ENCODE peak calls at places on chromosome 21, in five cellular contexts. Y is psoas muscle, O is epithelial cell of esophagus, W is cardiac muscle cell, J is heart left ventricle. U is an unnamed sample.

GRCh38 chr21:44947111-44947929 is 7.5 kb downstream of the SLX9 start:
- DNase-seq in Y (peak), O (peak), W (no peak), J (no peak), U (no peak)

GRCh38 chr21:39867198-39867650 is at the start of gene PCP4:
- DNase-seq in Y (no peak), O (peak), W (peak), J (peak), U (no peak)

GRCh38 chr21:44846485-44847260 is 26.8 kb downstream of the PTTG1IP start:
- DNase-seq in Y (peak), O (peak), W (no peak), J (no peak), U (peak)

GRCh38 chr21:15732290-15732995 is 2.7 kb downstream of the USP25 start:
- DNase-seq in Y (no peak), O (peak), W (no peak), J (no peak), U (no peak)

GRCh38 chr21:33348728-33349127 is 24.0 kb downstream of the IFNAR1 start:
- DNase-seq in Y (no peak), O (no peak), W (no peak), J (no peak), U (no peak)

GRCh38 chr21:15430577-15430976 is 299.2 kb upstream of the USP25 start:
- DNase-seq in Y (no peak), O (no peak), W (no peak), J (peak), U (peak)

GRCh38 chr21:38306833-38307232 is 50.0 kb downstream of the KCNJ15 start:
- DNase-seq in Y (no peak), O (peak), W (no peak), J (no peak), U (peak)

GRCh38 chr21:44710294-44710665 is 1.1 kb downstream of the TSPEAR start:
- DNase-seq in Y (peak), O (peak), W (no peak), J (no peak), U (no peak)

GRCh38 chr21:38869196-38869595 is 63.5 kb downstream of the ETS2 start:
- DNase-seq in Y (no peak), O (no peak), W (no peak), J (no peak), U (no peak)

GRCh38 chr21:44706706-44707615 is 4.4 kb downstream of the TSPEAR start:
- DNase-seq in Y (peak), O (no peak), W (no peak), J (no peak), U (no peak)

GRCh38 chr21:34734696-34735095 is 65.9 kb downstream of the CLIC6 start:
- DNase-seq in Y (peak), O (peak), W (peak), J (no peak), U (no peak)

GRCh38 chr21:14787312-14787711 is 241.2 kb upstream of the SAMSN1 start:
- DNase-seq in Y (no peak), O (no peak), W (no peak), J (no peak), U (no peak)

GRCh38 chr21:39730418-39731107 is 14.4 kb upstream of the IGSF5 start:
- DNase-seq in Y (no peak), O (no peak), W (no peak), J (no peak), U (no peak)

GRCh38 chr21:29217818-29218252 is 80.9 kb upstream of the BACH1 start:
- DNase-seq in Y (no peak), O (peak), W (no peak), J (no peak), U (peak)

GRCh38 chr21:21010228-21010627 is 12.0 kb downstream of the NCAM2 start:
- DNase-seq in Y (no peak), O (no peak), W (no peak), J (no peak), U (no peak)

GRCh38 chr21:16291296-16291695 is 561.5 kb downstream of the USP25 start:
- DNase-seq in Y (no peak), O (no peak), W (no peak), J (no peak), U (no peak)

GRCh38 chr21:34630536-34631143 is 15.7 kb upstream of the RCAN1 start:
- DNase-seq in Y (no peak), O (peak), W (peak), J (peak), U (no peak)

GRCh38 chr21:32412998-32413504 is 545 bp downstream of the EVA1C start:
- DNase-seq in Y (peak), O (peak), W (no peak), J (peak), U (no peak)

GRCh38 chr21:35943752-35944151 is 116.6 kb downstream of the SETD4 start:
- DNase-seq in Y (no peak), O (no peak), W (no peak), J (no peak), U (no peak)

GRCh38 chr21:38858429-38859205 is 52.9 kb downstream of the ETS2 start:
- DNase-seq in Y (no peak), O (no peak), W (no peak), J (no peak), U (no peak)

GRCh38 chr21:15164678-15165303 is 100.0 kb upstream of the NRIP1 start:
- DNase-seq in Y (no peak), O (peak), W (no peak), J (no peak), U (no peak)

GRCh38 chr21:31873275-31873695 is 465 bp downstream of the HUNK start:
- DNase-seq in Y (no peak), O (no peak), W (peak), J (no peak), U (no peak)

GRCh38 chr21:15823486-15824150 is 93.8 kb downstream of the USP25 start:
- DNase-seq in Y (no peak), O (no peak), W (no peak), J (no peak), U (no peak)

GRCh38 chr21:44298301-44298700 is 1.6 kb upstream of the PFKL start:
- DNase-seq in Y (no peak), O (peak), W (no peak), J (no peak), U (no peak)

GRCh38 chr21:45016031-45016430 is 58.3 kb upstream of the ADARB1 start:
- DNase-seq in Y (no peak), O (no peak), W (no peak), J (peak), U (no peak)

GRCh38 chr21:44615466-44615865 is 3.6 kb downstream of the KRTAP10-8 start:
- DNase-seq in Y (no peak), O (no peak), W (no peak), J (no peak), U (no peak)

GRCh38 chr21:35291963-35292627 is 243.0 kb upstream of the RUNX1 start:
- DNase-seq in Y (no peak), O (no peak), W (no peak), J (no peak), U (peak)

GRCh38 chr21:15604424-15604823 is 125.4 kb upstream of the USP25 start:
- DNase-seq in Y (no peak), O (peak), W (peak), J (no peak), U (peak)

GRCh38 chr21:21200103-21200938 is 202.1 kb downstream of the NCAM2 start:
- DNase-seq in Y (peak), O (peak), W (no peak), J (peak), U (peak)

DNA sequence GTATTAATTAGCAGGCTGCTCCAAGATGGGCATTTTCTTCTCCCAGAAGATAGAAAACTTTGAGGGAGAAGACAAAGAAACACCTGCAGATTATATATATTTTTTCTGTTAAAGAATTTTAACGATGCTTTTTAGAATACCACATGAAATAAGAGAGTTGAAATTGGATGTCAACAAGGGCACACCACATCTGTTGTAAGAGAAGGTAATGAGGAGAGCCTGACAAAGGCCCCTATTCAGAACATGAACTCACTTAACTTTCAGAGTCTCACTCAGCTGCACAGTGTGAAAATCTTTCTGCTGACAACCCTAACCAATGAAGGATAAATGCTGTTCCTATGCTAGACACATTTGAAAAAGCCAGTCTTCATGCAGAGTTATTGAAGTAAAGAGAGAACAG is 7.3 kb downstream of the KRTAP22-2 start:
- DNase-seq in Y (no peak), O (no peak), W (no peak), J (no peak), U (no peak)
- H3K4me3 ChIP-seq in Y (no peak), O (no peak), W (no peak), J (no peak), U (no peak)

GRCh38 chr21:46668381-46668780 is 32.9 kb downstream of the PRMT2 start:
- DNase-seq in Y (no peak), O (no peak), W (no peak), J (no peak), U (no peak)
- H3K4me3 ChIP-seq in Y (no peak), O (peak), W (peak), J (peak), U (peak)

GRCh38 chr21:42923553-42924432 is 1.6 kb downstream of the ERVH48-1 start:
- DNase-seq in Y (peak), O (peak), W (peak), J (peak), U (peak)
- H3K4me3 ChIP-seq in Y (peak), O (no peak), W (no peak), J (no peak), U (no peak)

GRCh38 chr21:25638634-25639166 is 358 bp upstream of the JAM2 start:
- DNase-seq in Y (no peak), O (no peak), W (no peak), J (no peak), U (no peak)
- H3K4me3 ChIP-seq in Y (peak), O (peak), W (peak), J (peak), U (peak)

GRCh38 chr21:46151989-46152938 is 3.1 kb downstream of the FTCD start:
- DNase-seq in Y (no peak), O (no peak), W (no peak), J (peak), U (no peak)
- H3K4me3 ChIP-seq in Y (peak), O (no peak), W (no peak), J (no peak), U (no peak)

GRCh38 chr21:37220981-37221664 is 46.0 kb downstream of the VPS26C start:
- DNase-seq in Y (peak), O (peak), W (peak), J (peak), U (peak)
- H3K4me3 ChIP-seq in Y (peak), O (peak), W (peak), J (peak), U (peak)

GRCh38 chr21:19461481-19462205 is 1058.1 kb upstream of the TMPRSS15 start:
- DNase-seq in Y (no peak), O (no peak), W (no peak), J (no peak), U (no peak)

GRCh38 chr21:19458295-19458694 is 1054.7 kb upstream of the TMPRSS15 start:
- DNase-seq in Y (no peak), O (no peak), W (no peak), J (no peak), U (no peak)

GRCh38 chr21:19468981-19469715 is 1065.6 kb upstream of the TMPRSS15 start:
- DNase-seq in Y (no peak), O (no peak), W (no peak), J (no peak), U (no peak)

GRCh38 chr21:19463966-19464365 is 1060.4 kb upstream of the TMPRSS15 start:
- DNase-seq in Y (no peak), O (no peak), W (no peak), J (no peak), U (no peak)
- H3K4me3 ChIP-seq in Y (no peak), O (no peak), W (no peak), J (no peak), U (no peak)

GRCh38 chr21:42069327-42069726 is 1.8 kb upstream of the UMODL1 start:
- DNase-seq in Y (no peak), O (no peak), W (no peak), J (no peak), U (no peak)

GRCh38 chr21:42073140-42074099 is 2.3 kb downstream of the UMODL1 start:
- DNase-seq in Y (peak), O (no peak), W (no peak), J (no peak), U (no peak)

GRCh38 chr21:42068256-42068545 is 2.9 kb upstream of the UMODL1 start:
- DNase-seq in Y (peak), O (no peak), W (no peak), J (no peak), U (no peak)

GRCh38 chr21:42068592-42068991 is 2.5 kb upstream of the UMODL1 start:
- DNase-seq in Y (peak), O (no peak), W (no peak), J (no peak), U (no peak)

DNA sequence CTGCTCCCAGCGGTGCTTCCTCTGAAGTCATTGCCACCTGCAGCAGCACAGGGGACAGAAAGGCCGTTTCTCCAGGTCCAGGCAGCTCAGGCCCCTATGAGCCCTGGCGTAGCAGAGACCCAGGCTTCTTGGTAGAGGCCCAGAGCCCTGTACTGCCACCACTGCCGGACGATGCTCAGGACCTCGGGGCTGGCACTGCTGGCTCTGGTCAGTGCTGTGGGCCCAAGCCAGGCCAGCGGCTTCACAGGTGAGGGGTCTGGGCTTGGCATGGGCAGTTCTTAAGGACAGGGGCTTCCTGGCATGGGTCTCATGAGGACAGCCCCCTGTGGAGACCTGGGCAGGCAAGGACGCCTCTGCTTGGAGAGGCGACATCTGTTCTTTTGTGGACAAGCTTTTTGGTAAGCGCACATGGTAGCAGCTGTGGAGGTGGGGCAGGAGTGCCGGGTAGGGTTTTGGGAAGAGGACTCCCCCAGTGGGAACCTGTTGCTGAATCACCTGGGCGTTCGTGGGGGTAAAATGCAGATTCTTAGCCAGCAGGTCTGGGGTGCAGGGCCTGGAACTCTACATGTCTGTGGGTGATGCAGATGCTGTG is at the start of gene UMODL1:
- DNase-seq in Y (peak), O (no peak), W (no peak), J (no peak), U (no peak)
- H3K4me3 ChIP-seq in Y (no peak), O (no peak), W (no peak), J (no peak), U (no peak)